ENCODE peak calls at places on chromosomes 2 and 18, in four cellular contexts. One of them, this sample, is unnamed.

GRCh38 chr2:126784636-126785035 is 114.1 kb upstream of the TEX51 start:
- DNase-seq in effector memory CD4-positive, alpha-beta T cell: no peak
- DNase-seq in heart left ventricle: no peak
- DNase-seq in sigmoid colon: no peak
- DNase-seq in this sample: no peak

GRCh38 chr2:236250286-236250685 is 13.9 kb downstream of the ASB18 start:
- DNase-seq in sigmoid colon: no peak
- DNase-seq in heart left ventricle: no peak
- DNase-seq in effector memory CD4-positive, alpha-beta T cell: no peak
- DNase-seq in this sample: no peak

GRCh38 chr2:1049691-1050090 is 99.0 kb downstream of the SNTG2 start:
- DNase-seq in sigmoid colon: no peak
- DNase-seq in effector memory CD4-positive, alpha-beta T cell: no peak
- DNase-seq in heart left ventricle: no peak
- DNase-seq in this sample: no peak

GRCh38 chr18:3269241-3269640 is 7.3 kb downstream of the MYL12B start:
- DNase-seq in sigmoid colon: no peak
- DNase-seq in heart left ventricle: no peak
- DNase-seq in effector memory CD4-positive, alpha-beta T cell: no peak
- DNase-seq in this sample: no peak

GRCh38 chr2:41972819-41973218 is 75.0 kb upstream of the PKDCC start:
- DNase-seq in sigmoid colon: no peak
- DNase-seq in effector memory CD4-positive, alpha-beta T cell: no peak
- DNase-seq in heart left ventricle: no peak
- DNase-seq in this sample: no peak

GRCh38 chr2:25379535-25379934 is 37.8 kb upstream of the DNMT3A start:
- DNase-seq in effector memory CD4-positive, alpha-beta T cell: no peak
- DNase-seq in heart left ventricle: no peak
- DNase-seq in sigmoid colon: peak; percentile 39
- DNase-seq in this sample: no peak

GRCh38 chr18:36446059-36446458 is 148.5 kb downstream of the FHOD3 start:
- DNase-seq in sigmoid colon: no peak
- DNase-seq in effector memory CD4-positive, alpha-beta T cell: no peak
- DNase-seq in heart left ventricle: no peak
- DNase-seq in this sample: no peak

GRCh38 chr2:79638410-79638809 is 125.6 kb downstream of the CTNNA2 start:
- DNase-seq in sigmoid colon: no peak
- DNase-seq in effector memory CD4-positive, alpha-beta T cell: no peak
- DNase-seq in heart left ventricle: no peak
- DNase-seq in this sample: no peak

GRCh38 chr2:33240178-33240577 is 236.3 kb upstream of the RASGRP3 start:
- DNase-seq in sigmoid colon: no peak
- DNase-seq in effector memory CD4-positive, alpha-beta T cell: no peak
- DNase-seq in heart left ventricle: no peak
- DNase-seq in this sample: no peak

GRCh38 chr2:109439315-109439714 is 174.5 kb downstream of the SEPTIN10 start:
- DNase-seq in heart left ventricle: no peak
- DNase-seq in effector memory CD4-positive, alpha-beta T cell: no peak
- DNase-seq in sigmoid colon: peak; percentile 26
- DNase-seq in this sample: no peak

GRCh38 chr18:3457261-3457724 is 7.3 kb downstream of the TGIF1 start:
- DNase-seq in heart left ventricle: no peak
- DNase-seq in effector memory CD4-positive, alpha-beta T cell: no peak
- DNase-seq in sigmoid colon: no peak
- DNase-seq in this sample: no peak

GRCh38 chr2:234770081-234770506 is 181.7 kb upstream of the SH3BP4 start:
- DNase-seq in heart left ventricle: peak; percentile 59
- DNase-seq in sigmoid colon: no peak
- DNase-seq in effector memory CD4-positive, alpha-beta T cell: no peak
- DNase-seq in this sample: no peak

GRCh38 chr2:24009680-24010476 is at the start of gene MFSD2B:
- DNase-seq in effector memory CD4-positive, alpha-beta T cell: no peak
- DNase-seq in sigmoid colon: no peak
- DNase-seq in heart left ventricle: no peak
- DNase-seq in this sample: no peak

GRCh38 chr18:38033282-38033681 is 467.7 kb upstream of the CELF4 start:
- DNase-seq in effector memory CD4-positive, alpha-beta T cell: no peak
- DNase-seq in sigmoid colon: no peak
- DNase-seq in heart left ventricle: no peak
- DNase-seq in this sample: no peak

GRCh38 chr18:34261865-34262780 is 37.4 kb upstream of the NOL4 start:
- DNase-seq in effector memory CD4-positive, alpha-beta T cell: no peak
- DNase-seq in heart left ventricle: no peak
- DNase-seq in sigmoid colon: no peak
- DNase-seq in this sample: no peak

GRCh38 chr18:50162486-50163304 is 32.3 kb downstream of the MYO5B start:
- DNase-seq in sigmoid colon: no peak
- DNase-seq in heart left ventricle: no peak
- DNase-seq in effector memory CD4-positive, alpha-beta T cell: no peak
- DNase-seq in this sample: no peak

GRCh38 chr2:102604754-102605153 is 14.6 kb upstream of the SLC9A2 start:
- DNase-seq in sigmoid colon: no peak
- DNase-seq in effector memory CD4-positive, alpha-beta T cell: no peak
- DNase-seq in heart left ventricle: no peak
- DNase-seq in this sample: no peak

GRCh38 chr2:219570194-219570923 is 980 bp downstream of the OBSL1 start:
- DNase-seq in heart left ventricle: peak; percentile 45
- DNase-seq in effector memory CD4-positive, alpha-beta T cell: no peak
- DNase-seq in sigmoid colon: no peak
- DNase-seq in this sample: no peak

GRCh38 chr18:54957295-54957694 is 2.0 kb downstream of the CCDC68 start:
- DNase-seq in heart left ventricle: no peak
- DNase-seq in effector memory CD4-positive, alpha-beta T cell: no peak
- DNase-seq in sigmoid colon: no peak
- DNase-seq in this sample: no peak

GRCh38 chr2:47225061-47225783 is 70.1 kb upstream of the STPG4 start:
- DNase-seq in effector memory CD4-positive, alpha-beta T cell: no peak
- DNase-seq in heart left ventricle: peak; percentile 91
- DNase-seq in sigmoid colon: peak; percentile 76
- DNase-seq in this sample: no peak

GRCh38 chr18:37393945-37394609 is 171.5 kb downstream of the CELF4 start:
- DNase-seq in heart left ventricle: peak; percentile 80
- DNase-seq in sigmoid colon: peak; percentile 79
- DNase-seq in effector memory CD4-positive, alpha-beta T cell: no peak
- DNase-seq in this sample: no peak

GRCh38 chr2:54149623-54150501 is 34.4 kb downstream of the ACYP2 start:
- DNase-seq in effector memory CD4-positive, alpha-beta T cell: no peak
- DNase-seq in sigmoid colon: no peak
- DNase-seq in heart left ventricle: no peak
- DNase-seq in this sample: no peak

GRCh38 chr2:121187922-121188411 is 97.0 kb downstream of the TFCP2L1 start:
- DNase-seq in sigmoid colon: peak; percentile 27
- DNase-seq in effector memory CD4-positive, alpha-beta T cell: no peak
- DNase-seq in heart left ventricle: no peak
- DNase-seq in this sample: no peak

GRCh38 chr2:122081743-122082142 is 326.3 kb downstream of the TSN start:
- DNase-seq in effector memory CD4-positive, alpha-beta T cell: no peak
- DNase-seq in sigmoid colon: no peak
- DNase-seq in heart left ventricle: no peak
- DNase-seq in this sample: no peak

GRCh38 chr2:70898363-70899240 is 37.1 kb upstream of the ATP6V1B1 start:
- DNase-seq in effector memory CD4-positive, alpha-beta T cell: no peak
- DNase-seq in heart left ventricle: no peak
- DNase-seq in sigmoid colon: no peak
- DNase-seq in this sample: no peak

GRCh38 chr2:7803515-7803914 is 878.3 kb upstream of the ID2 start:
- DNase-seq in heart left ventricle: no peak
- DNase-seq in sigmoid colon: no peak
- DNase-seq in effector memory CD4-positive, alpha-beta T cell: no peak
- DNase-seq in this sample: no peak

GRCh38 chr2:88179228-88179679 is 9.1 kb downstream of the THNSL2 start:
- DNase-seq in sigmoid colon: no peak
- DNase-seq in effector memory CD4-positive, alpha-beta T cell: no peak
- DNase-seq in heart left ventricle: no peak
- DNase-seq in this sample: no peak

GRCh38 chr2:76316691-76317090 is 606.0 kb upstream of the GCFC2 start:
- DNase-seq in heart left ventricle: no peak
- DNase-seq in effector memory CD4-positive, alpha-beta T cell: no peak
- DNase-seq in sigmoid colon: no peak
- DNase-seq in this sample: no peak

GRCh38 chr2:125837108-125837507 is 818.9 kb upstream of the GYPC start:
- DNase-seq in effector memory CD4-positive, alpha-beta T cell: no peak
- DNase-seq in sigmoid colon: no peak
- DNase-seq in heart left ventricle: no peak
- DNase-seq in this sample: no peak

GRCh38 chr2:165203689-165204559 is at the start of gene SCN3A:
- DNase-seq in heart left ventricle: no peak
- DNase-seq in sigmoid colon: no peak
- DNase-seq in effector memory CD4-positive, alpha-beta T cell: no peak
- DNase-seq in this sample: no peak

GRCh38 chr2:19911799-19912509 is 10.2 kb upstream of the TTC32 start:
- DNase-seq in sigmoid colon: no peak
- DNase-seq in effector memory CD4-positive, alpha-beta T cell: no peak
- DNase-seq in heart left ventricle: no peak
- DNase-seq in this sample: no peak

GRCh38 chr2:145431181-145431951 is 911.4 kb upstream of the ZEB2 start:
- DNase-seq in sigmoid colon: no peak
- DNase-seq in heart left ventricle: no peak
- DNase-seq in effector memory CD4-positive, alpha-beta T cell: no peak
- DNase-seq in this sample: no peak

GRCh38 chr2:16311521-16312440 is 353.9 kb downstream of the CYRIA start:
- DNase-seq in sigmoid colon: no peak
- DNase-seq in heart left ventricle: no peak
- DNase-seq in effector memory CD4-positive, alpha-beta T cell: no peak
- DNase-seq in this sample: no peak

GRCh38 chr2:223896751-223897320 is 48.3 kb downstream of the WDFY1 start:
- DNase-seq in effector memory CD4-positive, alpha-beta T cell: no peak
- DNase-seq in sigmoid colon: no peak
- DNase-seq in heart left ventricle: no peak
- DNase-seq in this sample: no peak

GRCh38 chr2:200765139-200765951 is 46.4 kb upstream of the BZW1 start:
- DNase-seq in effector memory CD4-positive, alpha-beta T cell: no peak
- DNase-seq in heart left ventricle: peak; percentile 37
- DNase-seq in sigmoid colon: no peak
- DNase-seq in this sample: no peak

GRCh38 chr18:1452821-1453220 is 548.1 kb downstream of the ADCYAP1 start:
- DNase-seq in sigmoid colon: no peak
- DNase-seq in effector memory CD4-positive, alpha-beta T cell: no peak
- DNase-seq in heart left ventricle: no peak
- DNase-seq in this sample: no peak

GRCh38 chr2:226153553-226153952 is 646.1 kb downstream of the IRS1 start:
- DNase-seq in effector memory CD4-positive, alpha-beta T cell: no peak
- DNase-seq in sigmoid colon: no peak
- DNase-seq in heart left ventricle: no peak
- DNase-seq in this sample: no peak
- H3K4me1 ChIP-seq in effector memory CD4-positive, alpha-beta T cell: no peaks in the 10 kb centered on the region
- H3K4me1 ChIP-seq in sigmoid colon: no peaks in the 10 kb centered on the region
- H3K4me1 ChIP-seq in heart left ventricle: no peaks in the 10 kb centered on the region
- H3K4me1 ChIP-seq in this sample: no peaks in the 10 kb centered on the region

GRCh38 chr2:172131713-172132555 is 29.2 kb upstream of the DLX2 start:
- DNase-seq in sigmoid colon: no peak
- DNase-seq in heart left ventricle: no peak
- DNase-seq in effector memory CD4-positive, alpha-beta T cell: no peak
- DNase-seq in this sample: no peak
- H3K27ac ChIP-seq in sigmoid colon: no peak overlapping the region
- H3K27ac ChIP-seq in heart left ventricle: no peak overlapping the region
- H3K27ac ChIP-seq in effector memory CD4-positive, alpha-beta T cell: no peak overlapping the region
- H3K27ac ChIP-seq in this sample: no peak overlapping the region

DNA sequence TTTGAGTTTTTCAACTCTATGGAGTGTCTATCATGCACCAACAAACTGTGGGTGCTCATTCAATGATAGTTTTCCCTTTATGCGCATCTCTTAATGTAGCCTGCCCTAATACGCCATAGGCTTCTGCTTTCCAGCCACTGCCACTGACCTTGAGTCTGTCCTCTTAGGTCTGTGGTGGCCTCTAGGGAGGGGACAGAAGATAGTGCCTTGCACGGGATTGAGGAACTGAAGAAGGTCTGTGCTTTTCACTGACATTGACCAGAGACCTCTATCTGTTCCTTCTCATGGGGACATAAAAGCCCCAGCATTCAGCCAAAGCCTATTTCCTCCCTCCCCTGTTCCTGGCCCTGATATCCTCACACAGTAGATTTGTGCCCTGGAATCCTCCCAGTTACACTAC is 2.3 kb downstream of the GCKR start:
- DNase-seq in effector memory CD4-positive, alpha-beta T cell: no peak
- DNase-seq in heart left ventricle: no peak
- DNase-seq in sigmoid colon: no peak
- DNase-seq in this sample: no peak
- H3K4me3 ChIP-seq in effector memory CD4-positive, alpha-beta T cell: no peak overlapping the region
- H3K4me3 ChIP-seq in heart left ventricle: no peak overlapping the region
- H3K4me3 ChIP-seq in sigmoid colon: no peak overlapping the region
- H3K4me3 ChIP-seq in this sample: no peak overlapping the region

DNA sequence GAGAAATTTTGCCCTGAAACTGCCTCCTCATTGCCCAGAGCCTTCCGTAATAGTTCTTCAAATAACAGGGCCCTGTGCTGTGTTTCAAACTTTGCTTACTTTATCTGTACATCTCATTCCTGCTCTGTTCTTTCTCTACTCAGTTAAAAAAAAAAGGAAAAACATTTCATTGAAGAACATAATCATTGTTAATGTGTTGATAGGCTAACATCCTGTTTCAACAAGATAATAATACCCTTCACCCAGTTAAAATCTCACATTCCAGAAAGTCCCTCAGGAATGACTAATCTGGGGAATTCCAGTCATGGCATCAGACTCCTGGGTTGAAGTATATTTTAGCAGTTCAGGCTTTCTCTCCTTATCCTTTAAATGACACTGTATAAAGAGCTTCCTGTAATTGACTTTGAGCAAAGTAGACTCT is 45.6 kb upstream of the ITGAV start:
- DNase-seq in sigmoid colon: no peak
- DNase-seq in heart left ventricle: no peak
- DNase-seq in effector memory CD4-positive, alpha-beta T cell: no peak
- DNase-seq in this sample: no peak
- H3K4me1 ChIP-seq in sigmoid colon: no peaks in the 10 kb centered on the region
- H3K4me1 ChIP-seq in heart left ventricle: no peaks in the 10 kb centered on the region
- H3K4me1 ChIP-seq in effector memory CD4-positive, alpha-beta T cell: no peaks in the 10 kb centered on the region
- H3K4me1 ChIP-seq in this sample: no peaks in the 10 kb centered on the region

GRCh38 chr2:43047187-43047780 is 179.1 kb downstream of the ZFP36L2 start:
- DNase-seq in heart left ventricle: no peak
- DNase-seq in effector memory CD4-positive, alpha-beta T cell: no peak
- DNase-seq in sigmoid colon: peak; percentile 44
- DNase-seq in this sample: no peak
- H3K27ac ChIP-seq in heart left ventricle: no peak overlapping the region
- H3K27ac ChIP-seq in effector memory CD4-positive, alpha-beta T cell: no peak overlapping the region
- H3K27ac ChIP-seq in sigmoid colon: peak overlapping the region; percentile 6
- H3K27ac ChIP-seq in this sample: no peak overlapping the region

DNA sequence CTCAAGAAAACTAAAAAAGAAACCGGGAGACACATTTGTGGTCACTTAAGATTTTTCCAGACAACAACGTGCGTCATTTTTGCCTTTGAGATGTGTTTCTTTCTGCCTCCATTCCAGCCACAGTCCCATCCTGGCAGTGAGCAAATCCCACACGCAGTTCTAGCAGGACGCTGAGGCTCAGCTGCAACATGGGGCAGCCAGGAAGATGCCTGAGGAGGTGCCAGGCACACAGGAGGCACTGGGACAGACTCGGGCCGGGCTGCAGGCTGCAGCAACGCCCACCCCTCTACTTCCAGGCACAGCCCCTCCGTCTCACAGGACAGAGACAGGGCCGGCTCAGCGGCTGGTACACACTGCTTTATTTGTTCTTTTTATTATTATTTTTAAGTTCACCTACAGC is 13.1 kb downstream of the KLF11 start:
- DNase-seq in heart left ventricle: peak; percentile 31
- DNase-seq in sigmoid colon: no peak
- DNase-seq in effector memory CD4-positive, alpha-beta T cell: no peak
- DNase-seq in this sample: no peak
- H3K4me3 ChIP-seq in heart left ventricle: no peak overlapping the region
- H3K4me3 ChIP-seq in sigmoid colon: no peak overlapping the region
- H3K4me3 ChIP-seq in effector memory CD4-positive, alpha-beta T cell: no peak overlapping the region
- H3K4me3 ChIP-seq in this sample: no peak overlapping the region